ENCODE peak calls at places on chromosomes 5 and 9, in four cellular contexts. One of them, this sample, is unnamed.

GRCh38 chr5:159038907-159039306 is 60.8 kb downstream of the EBF1 start:
- DNase-seq in OCI-M1: no peak
- DNase-seq in cardiac muscle cell: peak; percentile 85
- DNase-seq in activated T-cell treated with anti-CD3 and anti-CD28 coated beads for 1 hour: no peak
- DNase-seq in this sample: peak; percentile 79

GRCh38 chr5:140106805-140107311 is 7.1 kb upstream of the PURA start:
- DNase-seq in cardiac muscle cell: no peak
- DNase-seq in activated T-cell treated with anti-CD3 and anti-CD28 coated beads for 1 hour: no peak
- DNase-seq in OCI-M1: no peak
- DNase-seq in this sample: no peak

GRCh38 chr9:9585920-9586319 is 1026.9 kb downstream of the PTPRD start:
- DNase-seq in OCI-M1: peak; percentile 97
- DNase-seq in cardiac muscle cell: no peak
- DNase-seq in activated T-cell treated with anti-CD3 and anti-CD28 coated beads for 1 hour: no peak
- DNase-seq in this sample: no peak

GRCh38 chr9:137304383-137305059 is 2.5 kb upstream of the NRARP start:
- DNase-seq in OCI-M1: no peak
- DNase-seq in activated T-cell treated with anti-CD3 and anti-CD28 coated beads for 1 hour: no peak
- DNase-seq in cardiac muscle cell: no peak
- DNase-seq in this sample: no peak

GRCh38 chr5:170745481-170746061 is 38.0 kb upstream of the GABRP start:
- DNase-seq in OCI-M1: no peak
- DNase-seq in activated T-cell treated with anti-CD3 and anti-CD28 coated beads for 1 hour: no peak
- DNase-seq in cardiac muscle cell: no peak
- DNase-seq in this sample: no peak

GRCh38 chr5:135715267-135716050 is 119.0 kb upstream of the SLC25A48 start:
- DNase-seq in activated T-cell treated with anti-CD3 and anti-CD28 coated beads for 1 hour: no peak
- DNase-seq in OCI-M1: no peak
- DNase-seq in cardiac muscle cell: no peak
- DNase-seq in this sample: no peak

GRCh38 chr5:43039468-43040286 is 442 bp downstream of the ANXA2R start:
- DNase-seq in activated T-cell treated with anti-CD3 and anti-CD28 coated beads for 1 hour: peak; percentile 58
- DNase-seq in cardiac muscle cell: peak; percentile 91
- DNase-seq in OCI-M1: peak; percentile 91
- DNase-seq in this sample: peak; percentile 63

GRCh38 chr9:127921592-127922120 is 4.8 kb upstream of the ST6GALNAC4 start:
- DNase-seq in OCI-M1: peak; percentile 64
- DNase-seq in activated T-cell treated with anti-CD3 and anti-CD28 coated beads for 1 hour: peak; percentile 79
- DNase-seq in cardiac muscle cell: peak; percentile 58
- DNase-seq in this sample: no peak

GRCh38 chr5:176508603-176509002 is 28.6 kb downstream of the RNF44 start:
- DNase-seq in OCI-M1: no peak
- DNase-seq in cardiac muscle cell: no peak
- DNase-seq in activated T-cell treated with anti-CD3 and anti-CD28 coated beads for 1 hour: no peak
- DNase-seq in this sample: no peak

GRCh38 chr5:142360607-142361120 is 35.8 kb upstream of the SPRY4 start:
- DNase-seq in OCI-M1: no peak
- DNase-seq in cardiac muscle cell: peak; percentile 57
- DNase-seq in activated T-cell treated with anti-CD3 and anti-CD28 coated beads for 1 hour: no peak
- DNase-seq in this sample: peak; percentile 75